ENCODE peak calls at places on chromosomes 13 and 19, in eight cellular contexts. One of them, this sample, is unnamed.

GRCh38 chr19:28737526-28737925 is 475.4 kb downstream of the UQCRFS1 start:
- DNase-seq in astrocyte: no peak
- DNase-seq in progenitor cell of endocrine pancreas: no peak
- DNase-seq in caudate nucleus: no peak
- DNase-seq in mucosa of descending colon: no peak
- DNase-seq in AG08396: no peak
- DNase-seq in adipocyte: no peak
- DNase-seq in activated T-cell treated with anti-CD3 and anti-CD28 coated beads for 24 hours: no peak
- DNase-seq in this sample: no peak

GRCh38 chr13:72204291-72204690 is 337.3 kb upstream of the DACH1 start:
- DNase-seq in caudate nucleus: no peak
- DNase-seq in adipocyte: peak; percentile 45
- DNase-seq in activated T-cell treated with anti-CD3 and anti-CD28 coated beads for 24 hours: no peak
- DNase-seq in astrocyte: peak; percentile 79
- DNase-seq in progenitor cell of endocrine pancreas: no peak
- DNase-seq in mucosa of descending colon: no peak
- DNase-seq in AG08396: no peak
- DNase-seq in this sample: no peak

GRCh38 chr19:17967258-17968051 is 548 bp downstream of the KCNN1 start:
- DNase-seq in progenitor cell of endocrine pancreas: no peak
- DNase-seq in astrocyte: no peak
- DNase-seq in adipocyte: no peak
- DNase-seq in AG08396: no peak
- DNase-seq in mucosa of descending colon: no peak
- DNase-seq in activated T-cell treated with anti-CD3 and anti-CD28 coated beads for 24 hours: no peak
- DNase-seq in caudate nucleus: no peak
- DNase-seq in this sample: no peak

GRCh38 chr13:22596157-22596863 is 584.5 kb upstream of the SGCG start:
- DNase-seq in activated T-cell treated with anti-CD3 and anti-CD28 coated beads for 24 hours: no peak
- DNase-seq in progenitor cell of endocrine pancreas: no peak
- DNase-seq in adipocyte: no peak
- DNase-seq in mucosa of descending colon: no peak
- DNase-seq in AG08396: no peak
- DNase-seq in astrocyte: no peak
- DNase-seq in caudate nucleus: no peak
- DNase-seq in this sample: no peak

GRCh38 chr19:47786566-47786965 is 8.1 kb downstream of the SELENOW start:
- DNase-seq in AG08396: no peak
- DNase-seq in caudate nucleus: no peak
- DNase-seq in mucosa of descending colon: no peak
- DNase-seq in progenitor cell of endocrine pancreas: no peak
- DNase-seq in adipocyte: no peak
- DNase-seq in activated T-cell treated with anti-CD3 and anti-CD28 coated beads for 24 hours: no peak
- DNase-seq in astrocyte: no peak
- DNase-seq in this sample: no peak

GRCh38 chr13:87536899-87537298 is 134.3 kb upstream of the SLITRK5 start:
- DNase-seq in progenitor cell of endocrine pancreas: no peak
- DNase-seq in caudate nucleus: no peak
- DNase-seq in adipocyte: no peak
- DNase-seq in AG08396: no peak
- DNase-seq in mucosa of descending colon: no peak
- DNase-seq in astrocyte: no peak
- DNase-seq in activated T-cell treated with anti-CD3 and anti-CD28 coated beads for 24 hours: no peak
- DNase-seq in this sample: no peak

GRCh38 chr13:112068531-112069062 is 1.6 kb downstream of the SOX1 start:
- DNase-seq in caudate nucleus: no peak
- DNase-seq in mucosa of descending colon: no peak
- DNase-seq in astrocyte: no peak
- DNase-seq in progenitor cell of endocrine pancreas: no peak
- DNase-seq in adipocyte: no peak
- DNase-seq in AG08396: no peak
- DNase-seq in activated T-cell treated with anti-CD3 and anti-CD28 coated beads for 24 hours: no peak
- DNase-seq in this sample: no peak

GRCh38 chr13:100068532-100068931 is 20.4 kb upstream of the PCCA start:
- DNase-seq in mucosa of descending colon: no peak
- DNase-seq in astrocyte: no peak
- DNase-seq in activated T-cell treated with anti-CD3 and anti-CD28 coated beads for 24 hours: no peak
- DNase-seq in AG08396: no peak
- DNase-seq in adipocyte: no peak
- DNase-seq in caudate nucleus: no peak
- DNase-seq in progenitor cell of endocrine pancreas: no peak
- DNase-seq in this sample: no peak

GRCh38 chr13:20140487-20140886 is 20.4 kb downstream of the GJA3 start:
- DNase-seq in activated T-cell treated with anti-CD3 and anti-CD28 coated beads for 24 hours: no peak
- DNase-seq in mucosa of descending colon: no peak
- DNase-seq in astrocyte: no peak
- DNase-seq in adipocyte: no peak
- DNase-seq in caudate nucleus: no peak
- DNase-seq in AG08396: no peak
- DNase-seq in progenitor cell of endocrine pancreas: no peak
- DNase-seq in this sample: no peak